ENCODE peak calls at places on chromosomes 13 and 19, in seven cellular contexts. N is smooth muscle cell of the brain vasculature; B is NCI-H1105; L is NCI-H748 treated with DMSO at 0.1 percent for 48 hours; U is GM10248; W is stimulated activated CD4-positive, alpha-beta T cell treated with anti-CD3 and anti-CD28 coated beads, Interleukin-1b, Interleukin-23, amount 100 ng/mL, for 24 hours; D is epithelial cell of esophagus. T is an unnamed sample.

GRCh38 chr19:46081928-46082727 is 41.3 kb upstream of the IGFL4 start:
- DNase-seq in N (no peak), B (peak; percentile 45), L (peak; percentile 60), U (peak; percentile 51), W (no peak), D (peak; percentile 70), T (peak; percentile 65)

GRCh38 chr13:105410602-105411001 is 1124.9 kb downstream of the EFNB2 start:
- DNase-seq in N (no peak), B (peak; percentile 8), L (peak; percentile 6), U (no peak), W (no peak), D (peak; percentile 66), T (peak; percentile 72)

GRCh38 chr13:41995946-41996345 is 35.0 kb upstream of the VWA8 start:
- DNase-seq in N (no peak), B (no peak), L (no peak), U (peak; percentile 21), W (no peak), D (peak; percentile 77), T (no peak)

GRCh38 chr19:48784527-48784926 is 26.3 kb downstream of the BCAT2 start:
- DNase-seq in N (no peak), B (no peak), L (no peak), U (no peak), W (no peak), D (no peak), T (no peak)

GRCh38 chr19:10292206-10292788 is 2.5 kb downstream of the ICAM5 start:
- DNase-seq in N (no peak), B (no peak), L (peak; percentile 50), U (peak; percentile 91), W (no peak), D (peak; percentile 85), T (peak; percentile 82)

GRCh38 chr13:95481051-95481775 is 71.3 kb upstream of the CLDN10 start:
- DNase-seq in N (no peak), B (no peak), L (no peak), U (no peak), W (no peak), D (peak; percentile 25), T (no peak)

GRCh38 chr13:111152836-111153235 is 37.7 kb downstream of the ARHGEF7 start:
- DNase-seq in N (no peak), B (no peak), L (no peak), U (no peak), W (no peak), D (peak; percentile 30), T (no peak)

GRCh38 chr13:101013245-101013644 is 338.6 kb upstream of the TMTC4 start:
- DNase-seq in N (no peak), B (no peak), L (no peak), U (no peak), W (no peak), D (peak; percentile 25), T (no peak)

GRCh38 chr13:107764012-107764411 is 451.3 kb downstream of the LIG4 start:
- DNase-seq in N (no peak), B (no peak), L (no peak), U (no peak), W (no peak), D (no peak), T (no peak)

GRCh38 chr13:40401911-40402776 is 264.3 kb downstream of the FOXO1 start:
- DNase-seq in N (peak; percentile 85), B (no peak), L (no peak), U (peak; percentile 79), W (no peak), D (peak; percentile 90), T (no peak)

GRCh38 chr19:30226464-30227070 is 145.6 kb upstream of the ZNF536 start:
- DNase-seq in N (no peak), B (peak; percentile 54), L (peak; percentile 13), U (no peak), W (no peak), D (no peak), T (peak; percentile 57)

GRCh38 chr19:24055548-24055947 is 31.4 kb upstream of the ZNF254 start:
- DNase-seq in N (no peak), B (no peak), L (no peak), U (no peak), W (no peak), D (no peak), T (no peak)

GRCh38 chr19:30222428-30222873 is 149.7 kb upstream of the ZNF536 start:
- DNase-seq in N (no peak), B (no peak), L (no peak), U (peak; percentile 68), W (no peak), D (no peak), T (peak; percentile 74)

GRCh38 chr13:30870049-30870884 is 35.8 kb upstream of the MEDAG start:
- DNase-seq in N (peak; percentile 96), B (no peak), L (no peak), U (peak; percentile 24), W (no peak), D (peak; percentile 56), T (no peak)

GRCh38 chr19:12930002-12930645 is 3.4 kb downstream of the FARSA start:
- DNase-seq in N (no peak), B (no peak), L (no peak), U (no peak), W (no peak), D (no peak), T (no peak)

GRCh38 chr19:11377237-11377636 is 2.8 kb downstream of the SWSAP1 start:
- DNase-seq in N (no peak), B (no peak), L (no peak), U (no peak), W (no peak), D (peak; percentile 71), T (no peak)

GRCh38 chr13:104984296-104984818 is 1551.1 kb downstream of the EFNB2 start:
- DNase-seq in N (peak; percentile 54), B (peak; percentile 24), L (no peak), U (no peak), W (no peak), D (peak; percentile 7), T (no peak)

GRCh38 chr19:33390908-33391630 is 17.6 kb downstream of the CEBPG start:
- DNase-seq in N (no peak), B (no peak), L (no peak), U (peak; percentile 10), W (no peak), D (no peak), T (peak; percentile 27)

GRCh38 chr13:97223711-97224461 is 1.8 kb downstream of the MBNL2 start:
- DNase-seq in N (peak; percentile 79), B (no peak), L (peak; percentile 64), U (peak; percentile 23), W (no peak), D (peak; percentile 82), T (peak; percentile 48)

GRCh38 chr19:16778796-16779411 is 50.3 kb upstream of the SIN3B start:
- DNase-seq in N (peak; percentile 12), B (peak; percentile 12), L (no peak), U (peak; percentile 57), W (no peak), D (peak; percentile 78), T (peak; percentile 83)

GRCh38 chr13:65677906-65678305 is 1552.2 kb downstream of the PCDH9 start:
- DNase-seq in N (no peak), B (no peak), L (no peak), U (no peak), W (no peak), D (peak; percentile 11), T (no peak)

GRCh38 chr13:107450931-107451330 is 764.4 kb downstream of the LIG4 start:
- DNase-seq in N (peak; percentile 90), B (no peak), L (no peak), U (no peak), W (no peak), D (no peak), T (no peak)

GRCh38 chr19:29675650-29676186 is 10.5 kb downstream of the PLEKHF1 start:
- DNase-seq in N (no peak), B (no peak), L (no peak), U (no peak), W (no peak), D (no peak), T (no peak)

GRCh38 chr19:35069706-35070105 is 28.2 kb downstream of the HPN start:
- DNase-seq in N (no peak), B (no peak), L (no peak), U (no peak), W (no peak), D (no peak), T (no peak)

GRCh38 chr13:92807343-92807742 is 419.3 kb upstream of the GPC6 start:
- DNase-seq in N (no peak), B (no peak), L (no peak), U (no peak), W (no peak), D (no peak), T (no peak)

GRCh38 chr13:41365636-41366035 is 54.6 kb downstream of the NAA16 start:
- DNase-seq in N (no peak), B (no peak), L (no peak), U (no peak), W (no peak), D (no peak), T (no peak)

GRCh38 chr13:82634946-82635345 is 1247.3 kb downstream of the SLITRK1 start:
- DNase-seq in N (no peak), B (no peak), L (no peak), U (no peak), W (no peak), D (peak; percentile 79), T (no peak)

GRCh38 chr19:56113071-56113632 is 7.9 kb downstream of the ZNF787 start:
- DNase-seq in N (no peak), B (no peak), L (no peak), U (no peak), W (no peak), D (no peak), T (no peak)

GRCh38 chr19:50383307-50383851 is 768 bp upstream of the POLD1 start:
- DNase-seq in N (no peak), B (no peak), L (no peak), U (no peak), W (no peak), D (no peak), T (peak; percentile 39)

GRCh38 chr13:27997904-27998522 is 9.5 kb upstream of the URAD start:
- DNase-seq in N (no peak), B (no peak), L (peak; percentile 49), U (peak; percentile 51), W (no peak), D (peak; percentile 56), T (peak; percentile 63)